ENCODE peak calls at places on chromosome 6, in four cellular contexts. U is left ventricle myocardium inferior, F is tibial artery, Y is HCT116. O is an unnamed sample.

GRCh38 chr6:37794825-37795224 is 24.7 kb upstream of the ZFAND3 start:
- DNase-seq in Y (no peak), U (no peak), F (no peak), O (peak; percentile 84)

GRCh38 chr6:36666726-36667591 is 11.6 kb upstream of the CDKN1A start:
- DNase-seq in Y (peak; percentile 59), F (peak; percentile 85), U (peak; percentile 75), O (peak; percentile 81)

GRCh38 chr6:166561766-166562165 is 24.7 kb downstream of the RAMACL start:
- DNase-seq in F (no peak), Y (no peak), U (no peak), O (peak; percentile 83)

GRCh38 chr6:166203003-166203640 is 35.5 kb upstream of the TBXT start:
- DNase-seq in Y (no peak), U (no peak), F (no peak), O (no peak)

GRCh38 chr6:971981-972640 is 279.2 kb upstream of the EXOC2 start:
- DNase-seq in U (no peak), Y (no peak), F (no peak), O (no peak)

GRCh38 chr6:37499433-37500293 is at the start of gene CCDC167:
- DNase-seq in F (peak; percentile 95), U (peak; percentile 94), Y (peak; percentile 97), O (peak; percentile 88)

GRCh38 chr6:44202332-44202971 is 14.3 kb upstream of the MYMX start:
- DNase-seq in U (no peak), Y (no peak), F (no peak), O (no peak)

GRCh38 chr6:80638222-80639055 is 532.0 kb downstream of the BCKDHB start:
- DNase-seq in Y (peak; percentile 81), F (peak; percentile 23), U (no peak), O (no peak)

GRCh38 chr6:31158863-31159855 is 770 bp downstream of the TCF19 start:
- DNase-seq in U (no peak), Y (no peak), F (no peak), O (no peak)

GRCh38 chr6:28383235-28384142 is 16.1 kb downstream of the ZSCAN12 start:
- DNase-seq in U (peak; percentile 84), Y (peak; percentile 82), F (peak; percentile 80), O (peak; percentile 69)

GRCh38 chr6:100593522-100593921 is 128.8 kb upstream of the SIM1 start:
- DNase-seq in Y (no peak), U (no peak), F (no peak), O (no peak)

DNA sequence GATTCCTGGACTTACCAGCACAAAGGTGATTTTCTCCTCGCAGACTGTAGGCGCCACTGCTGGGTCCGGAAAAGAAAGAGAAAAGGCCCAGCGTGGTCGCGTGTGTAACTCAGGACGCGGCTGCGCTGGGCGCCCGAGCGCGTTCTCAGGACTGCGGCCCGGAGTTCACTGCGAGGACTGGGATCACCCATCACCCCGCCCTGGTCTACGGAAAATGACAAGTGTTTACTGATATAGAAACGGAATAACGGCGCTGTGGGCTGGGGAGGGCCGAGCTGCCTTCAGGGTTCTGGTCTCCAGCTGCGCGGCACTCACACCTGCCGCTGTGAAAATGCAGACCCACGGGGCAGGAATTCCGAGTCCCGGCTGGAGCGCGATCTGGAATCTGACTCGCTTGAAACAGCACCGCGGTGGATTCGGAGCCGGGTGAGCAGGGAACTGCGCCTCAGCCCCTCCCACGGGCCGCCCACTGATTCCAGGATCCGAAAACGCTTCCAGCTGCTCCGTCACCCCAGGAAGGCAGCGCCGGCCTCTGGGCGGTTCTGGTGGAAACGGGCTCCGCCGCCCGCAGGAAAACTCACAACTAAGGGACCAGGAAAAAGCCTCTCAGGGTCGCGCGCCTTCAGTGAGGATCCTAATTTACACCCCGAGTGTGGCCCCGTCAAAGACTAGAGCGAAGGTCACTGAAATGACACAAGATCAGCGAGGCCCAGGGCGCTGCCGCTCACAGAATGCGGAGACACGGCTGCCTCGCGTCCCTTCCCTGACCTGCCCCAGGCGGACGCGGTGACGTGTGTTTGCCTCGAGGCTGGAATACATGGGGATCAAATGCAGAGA is 34.5 kb downstream of the HLA-A start:
- DNase-seq in Y (peak; percentile 57), U (peak; percentile 93), F (peak; percentile 93), O (peak; percentile 77)
- H3K27me3 ChIP-seq in Y (no peaks in the 10 kb centered on the region), U (no peaks in the 10 kb centered on the region), F (no peaks in the 10 kb centered on the region), O (no peaks in the 10 kb centered on the region)

DNA sequence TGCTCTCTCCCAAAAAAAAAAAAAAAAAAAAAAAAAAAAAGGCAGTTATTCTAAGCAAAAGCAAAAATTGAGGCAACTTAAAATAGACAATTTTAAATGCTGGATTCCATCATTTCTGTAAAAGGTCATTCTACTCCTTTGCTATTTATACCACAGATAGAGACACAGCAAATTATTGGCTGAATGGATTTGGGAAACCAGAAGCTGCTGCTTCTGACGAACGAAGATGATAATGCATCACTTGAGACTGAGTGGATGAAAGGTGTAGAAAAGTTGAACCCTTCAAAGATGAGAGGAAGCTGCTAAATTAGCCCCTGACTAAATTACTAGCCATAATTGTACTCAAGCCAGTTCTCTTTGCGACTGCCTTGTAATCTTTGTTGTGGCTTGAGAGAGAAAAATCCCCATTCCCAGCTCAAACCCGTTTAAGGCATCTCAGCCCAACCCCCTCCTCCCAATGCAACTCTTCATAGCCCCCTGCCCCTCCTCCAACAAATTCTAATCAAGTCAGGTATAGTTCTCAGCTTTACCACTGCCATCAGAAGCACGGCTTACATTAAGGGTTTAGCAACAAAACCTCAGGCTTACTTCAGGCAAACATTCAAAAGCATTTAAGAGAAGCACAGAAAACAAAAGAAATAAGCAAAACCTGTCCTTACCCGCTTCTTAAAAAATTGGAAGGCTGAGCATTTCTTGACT is 1.0 kb downstream of the SGK1 start:
- DNase-seq in F (no peak), U (no peak), Y (no peak), O (no peak)
- H3K4me3 ChIP-seq in F (peak overlapping the region; percentile 38), U (peak overlapping the region; percentile 75), Y (no peak overlapping the region), O (peak overlapping the region; percentile 58)

GRCh38 chr6:47646689-47647088 is 51.7 kb upstream of the ADGRF4 start:
- DNase-seq in F (no peak), Y (no peak), U (no peak), O (no peak)
- H3K27me3 ChIP-seq in F (no peaks in the 10 kb centered on the region), Y (no peaks in the 10 kb centered on the region), U (no peaks in the 10 kb centered on the region), O (no peaks in the 10 kb centered on the region)

GRCh38 chr6:170139531-170139930 is 151.3 kb downstream of the DLL1 start:
- DNase-seq in Y (no peak), U (no peak), F (peak; percentile 4), O (no peak)
- H3K4me3 ChIP-seq in Y (no peak overlapping the region), U (no peak overlapping the region), F (no peak overlapping the region), O (no peak overlapping the region)

GRCh38 chr6:49550413-49551125 is at the start of gene C6orf141:
- DNase-seq in F (no peak), Y (peak; percentile 70), U (no peak), O (no peak)
- H3K27me3 ChIP-seq in F (peaks cover 29% of the 10 kb centered on the region), Y (no peaks in the 10 kb centered on the region), U (peaks cover 49% of the 10 kb centered on the region), O (peaks cover 13% of the 10 kb centered on the region)

O was measured in gastrocnemius medialis.